ENCODE peak calls at places on chromosomes 12 and 14, in four cellular contexts. N is WTC11, S is fibroblast of pulmonary artery, W is T-helper 1 cell. M is an unnamed sample.

GRCh38 chr12:53427905-53428594 is 4.4 kb downstream of the AMHR2 start:
- DNase-seq in N (no peak), S (peak), W (no peak), M (no peak)

GRCh38 chr12:82223421-82223820 is 134.8 kb downstream of the CCDC59 start:
- DNase-seq in N (no peak), S (no peak), W (no peak), M (no peak)

GRCh38 chr14:55129086-55129427 is at the start of gene LGALS3:
- DNase-seq in N (peak), S (peak), W (peak), M (no peak)

GRCh38 chr12:8572507-8572906 is 31.8 kb upstream of the CLEC4E start:
- DNase-seq in N (no peak), S (no peak), W (no peak), M (no peak)

GRCh38 chr14:52272375-52272774 is 4.9 kb downstream of the PTGDR start:
- DNase-seq in N (peak), S (peak), W (no peak), M (peak)

GRCh38 chr14:33567736-33568124 is 383.1 kb downstream of the EGLN3 start:
- DNase-seq in N (no peak), S (peak), W (no peak), M (no peak)

GRCh38 chr12:1644523-1645438 is 15.8 kb downstream of the WNT5B start:
- DNase-seq in N (no peak), S (peak), W (no peak), M (no peak)

GRCh38 chr12:69396041-69396440 is 36.5 kb downstream of the YEATS4 start:
- DNase-seq in N (no peak), S (no peak), W (no peak), M (no peak)

GRCh38 chr12:59067068-59067467 is 146.8 kb upstream of the LRIG3 start:
- DNase-seq in N (no peak), S (peak), W (no peak), M (no peak)

GRCh38 chr12:93080994-93081809 is 152.1 kb upstream of the EEA1 start:
- DNase-seq in N (peak), S (peak), W (no peak), M (no peak)

GRCh38 chr12:88309546-88309945 is 167.4 kb downstream of the TMTC3 start:
- DNase-seq in N (no peak), S (peak), W (no peak), M (no peak)

GRCh38 chr14:75389679-75390078 is 38.1 kb upstream of the JDP2 start:
- DNase-seq in N (no peak), S (no peak), W (no peak), M (no peak)

GRCh38 chr14:61877050-61877390 is 114.8 kb downstream of the SNAPC1 start:
- DNase-seq in N (no peak), S (no peak), W (no peak), M (no peak)

GRCh38 chr12:4653257-4653656 is 4.3 kb downstream of the NDUFA9 start:
- DNase-seq in N (no peak), S (peak), W (no peak), M (no peak)

GRCh38 chr12:93098077-93098476 is 169.0 kb upstream of the EEA1 start:
- DNase-seq in N (peak), S (peak), W (no peak), M (peak)

GRCh38 chr12:64469455-64470142 is 17.7 kb downstream of the TBK1 start:
- DNase-seq in N (no peak), S (no peak), W (no peak), M (no peak)

GRCh38 chr12:115922952-115923564 is 354.4 kb downstream of the MED13L start:
- DNase-seq in N (no peak), S (peak), W (no peak), M (peak)

GRCh38 chr12:58833844-58834243 is 86.5 kb downstream of the LRIG3 start:
- DNase-seq in N (no peak), S (no peak), W (no peak), M (no peak)

GRCh38 chr12:55929306-55929791 is 1.6 kb upstream of the DGKA start:
- DNase-seq in N (no peak), S (no peak), W (peak), M (peak)

GRCh38 chr12:28320353-28320752 is 130.1 kb downstream of the CCDC91 start:
- DNase-seq in N (no peak), S (no peak), W (no peak), M (no peak)

GRCh38 chr14:94132285-94132887 is 3.0 kb upstream of the IFI27L2 start:
- DNase-seq in N (peak), S (peak), W (no peak), M (peak)

GRCh38 chr12:54390176-54390667 is 5.7 kb upstream of the ZNF385A start:
- DNase-seq in N (peak), S (no peak), W (no peak), M (no peak)

GRCh38 chr14:101961011-101961721 is 3.2 kb upstream of the DYNC1H1 start:
- DNase-seq in N (peak), S (peak), W (peak), M (peak)

GRCh38 chr12:127926004-127926403 is 341.0 kb upstream of the TMEM132C start:
- DNase-seq in N (no peak), S (peak), W (no peak), M (no peak)

GRCh38 chr14:88477513-88478250 is 77.1 kb downstream of the PTPN21 start:
- DNase-seq in N (no peak), S (peak), W (no peak), M (no peak)

GRCh38 chr14:87805315-87805723 is 187.7 kb downstream of the GALC start:
- DNase-seq in N (peak), S (peak), W (no peak), M (peak)

GRCh38 chr14:65927871-65928270 is 515.3 kb downstream of the FUT8 start:
- DNase-seq in N (peak), S (no peak), W (peak), M (no peak)

GRCh38 chr12:109870648-109871047 is 9.7 kb downstream of the GLTP start:
- DNase-seq in N (no peak), S (peak), W (no peak), M (no peak)

GRCh38 chr12:47141459-47141858 is 61.7 kb upstream of the AMIGO2 start:
- DNase-seq in N (peak), S (no peak), W (no peak), M (no peak)

GRCh38 chr12:40158592-40159111 is 52.8 kb upstream of the SLC2A13 start:
- DNase-seq in N (no peak), S (no peak), W (no peak), M (no peak)

GRCh38 chr14:90848944-90849731 is 32.9 kb upstream of the TTC7B start:
- DNase-seq in N (no peak), S (no peak), W (no peak), M (no peak)

GRCh38 chr12:120350576-120351350 is 18.2 kb downstream of the MSI1 start:
- DNase-seq in N (no peak), S (no peak), W (no peak), M (no peak)

GRCh38 chr12:51246254-51246853 is 7.7 kb downstream of the DAZAP2 start:
- DNase-seq in N (no peak), S (peak), W (no peak), M (no peak)

GRCh38 chr14:54120260-54120659 is 163.6 kb upstream of the BMP4 start:
- DNase-seq in N (no peak), S (no peak), W (no peak), M (no peak)

GRCh38 chr12:77058740-77059139 is 6.6 kb downstream of the E2F7 start:
- DNase-seq in N (no peak), S (no peak), W (no peak), M (no peak)